ENCODE peak calls at places on chromosomes 2 and 18, in eight cellular contexts. X is endothelial cell, D is epithelial cell of esophagus, T is stromal cell of bone marrow, U is glutamatergic neuron, W is skeletal muscle cell, J is M059J, K is right atrium auricular region. A is an unnamed sample.

GRCh38 chr2:127526940-127527804 is 883 bp upstream of the IWS1 start:
- DNase-seq in D (peak; percentile 88), X (no peak), J (peak; percentile 56), K (no peak), W (no peak), T (no peak), U (no peak), A (peak; percentile 88)

GRCh38 chr18:5668087-5668715 is 124.4 kb upstream of the EPB41L3 start:
- DNase-seq in D (no peak), X (no peak), K (no peak), T (no peak), W (no peak), U (no peak), J (no peak), A (no peak)

GRCh38 chr2:162113771-162114168 is 38.3 kb downstream of the GCG start:
- DNase-seq in U (no peak), D (peak; percentile 88), T (peak; percentile 43), J (peak; percentile 80), X (no peak), W (no peak), K (peak; percentile 61), A (peak; percentile 86)

GRCh38 chr18:54613174-54613573 is 22.1 kb downstream of the DYNAP start:
- DNase-seq in X (no peak), D (no peak), W (no peak), K (no peak), U (no peak), J (no peak), T (no peak), A (no peak)

GRCh38 chr2:227860116-227860724 is 11.2 kb upstream of the DAW1 start:
- DNase-seq in T (no peak), U (no peak), X (no peak), D (no peak), W (no peak), J (no peak), K (no peak), A (no peak)

GRCh38 chr2:235026649-235027557 is 75.1 kb downstream of the SH3BP4 start:
- DNase-seq in U (no peak), T (no peak), X (no peak), J (peak; percentile 91), W (no peak), D (peak; percentile 100), K (no peak), A (peak; percentile 99)

GRCh38 chr18:74472312-74472711 is 15.2 kb upstream of the DIPK1C start:
- DNase-seq in D (no peak), U (no peak), W (no peak), J (no peak), X (no peak), T (no peak), K (no peak), A (no peak)

GRCh38 chr2:23760746-23761145 is 166.2 kb downstream of the ATAD2B start:
- DNase-seq in W (peak; percentile 30), X (no peak), D (peak; percentile 60), J (peak; percentile 27), U (no peak), K (no peak), T (peak; percentile 37), A (peak; percentile 51)

GRCh38 chr18:27843783-27844415 is 333.0 kb downstream of the CDH2 start:
- DNase-seq in D (peak; percentile 46), J (peak; percentile 91), K (no peak), W (peak; percentile 44), X (no peak), T (peak; percentile 24), U (no peak), A (peak; percentile 70)

GRCh38 chr2:177169810-177170514 is 42.6 kb upstream of the HNRNPA3 start:
- DNase-seq in D (peak; percentile 100), X (no peak), J (no peak), K (no peak), U (no peak), W (no peak), T (no peak), A (peak; percentile 99)

GRCh38 chr18:55912919-55913318 is 324.9 kb upstream of the TCF4 start:
- DNase-seq in D (no peak), X (no peak), J (no peak), U (no peak), K (no peak), T (no peak), W (no peak), A (no peak)

GRCh38 chr2:46816151-46816845 is 99.3 kb downstream of the MCFD2 start:
- DNase-seq in D (no peak), K (no peak), X (no peak), W (no peak), J (no peak), U (no peak), T (no peak), A (no peak)

GRCh38 chr2:71578665-71579371 is 125.5 kb downstream of the DYSF start:
- DNase-seq in D (no peak), U (no peak), W (no peak), T (peak; percentile 56), K (peak; percentile 91), J (no peak), X (no peak), A (no peak)

GRCh38 chr2:42132966-42133641 is 36.0 kb upstream of the EML4 start:
- DNase-seq in U (no peak), T (peak; percentile 93), J (peak; percentile 98), X (peak; percentile 33), D (peak; percentile 93), W (peak; percentile 91), K (peak; percentile 90), A (peak; percentile 88)

GRCh38 chr2:27370816-27371620 is 602 bp downstream of the SNX17 start:
- DNase-seq in X (peak; percentile 12), U (peak; percentile 49), J (peak; percentile 55), D (peak; percentile 71), K (no peak), T (peak; percentile 10), W (no peak), A (peak; percentile 47)

GRCh38 chr2:222982010-222982908 is 69.7 kb upstream of the KCNE4 start:
- DNase-seq in K (peak; percentile 72), U (no peak), D (peak; percentile 82), W (peak; percentile 80), X (peak; percentile 13), T (peak; percentile 81), J (peak; percentile 84), A (peak; percentile 70)

GRCh38 chr18:35422227-35422626 is 45.1 kb upstream of the ZNF396 start:
- DNase-seq in J (no peak), K (no peak), U (no peak), X (no peak), D (no peak), W (no peak), T (no peak), A (no peak)

GRCh38 chr2:151264157-151264835 is 2.6 kb upstream of the RBM43 start:
- DNase-seq in X (no peak), J (peak; percentile 20), K (no peak), T (no peak), W (no peak), U (no peak), D (no peak), A (no peak)

A was measured in bronchial epithelial cell.